ENCODE peak calls at places on chromosomes 13 and 19, in eight cellular contexts. O is GM04504; B is GM23338; V is activated CD4-positive, alpha-beta T cell treated with anti-CD3 and anti-CD28 coated beads, Interleukin-2, amount 10 ng/mL, durations not matched to agents 7 days and 5 days; A is activated T-cell treated with anti-CD3 and anti-CD28 coated beads, Interleukin-2, amount 50 U/mL, for 48 hours; N is NCI-H1105 treated with DMSO at 0.1 percent for 48 hours; D is stimulated activated naive CD4-positive, alpha-beta T cell; P is HEK293T. G is an unnamed sample.

GRCh38 chr19:28466107-28467045 is 746.6 kb downstream of the UQCRFS1 start:
- DNase-seq in B (peak), N (peak), O (peak), D (peak), A (peak), V (peak), P (peak), G (peak)

GRCh38 chr19:55158848-55159793 is 1.6 kb upstream of the TNNI3 start:
- DNase-seq in P (no peak), V (no peak), N (no peak), O (no peak), B (no peak), D (no peak), A (no peak), G (peak)

GRCh38 chr19:50313812-50314536 is 15.2 kb downstream of the KCNC3 start:
- DNase-seq in N (peak), B (peak), D (no peak), V (no peak), A (no peak), P (no peak), O (no peak), G (peak)

GRCh38 chr13:113860579-113861432 is 3.1 kb downstream of the GAS6 start:
- DNase-seq in N (no peak), A (no peak), V (no peak), D (no peak), P (no peak), O (no peak), B (peak), G (peak)

GRCh38 chr19:4061178-4061682 is 5.5 kb downstream of the ZBTB7A start:
- DNase-seq in V (no peak), N (no peak), D (no peak), A (peak), P (no peak), O (no peak), B (peak), G (peak)

GRCh38 chr19:58499021-58499927 is 12.5 kb downstream of the SLC27A5 start:
- DNase-seq in N (peak), V (peak), P (peak), B (peak), D (peak), O (peak), A (peak), G (peak)

GRCh38 chr19:19661675-19662251 is 1.7 kb downstream of the ATP13A1 start:
- DNase-seq in D (no peak), N (no peak), A (peak), O (no peak), V (peak), B (no peak), P (peak), G (no peak)

GRCh38 chr13:108915634-108916497 is 286.5 kb downstream of the MYO16 start:
- DNase-seq in A (peak), B (peak), V (peak), D (no peak), P (peak), O (peak), N (no peak), G (peak)

G was measured in cardiac muscle cell.